ENCODE peak calls at places on chromosomes 16 and 17, in ten cellular contexts. One of them, this sample, is unnamed.

GRCh38 chr16:56630134-56630533 is 2.3 kb upstream of the MT1M start:
- DNase-seq in RWPE1: no peak
- DNase-seq in omental fat pad: no peak
- DNase-seq in midbrain: no peak
- DNase-seq in BE2C: no peak
- DNase-seq in GM06990: no peak
- DNase-seq in NCI-H1417: no peak
- DNase-seq in GM12891: no peak
- DNase-seq in sciatic nerve: no peak
- DNase-seq in fibroblast of pulmonary artery: no peak
- DNase-seq in this sample: no peak

GRCh38 chr16:69906838-69907301 is 44.3 kb upstream of the CLEC18A start:
- DNase-seq in omental fat pad: no peak
- DNase-seq in sciatic nerve: no peak
- DNase-seq in GM12891: no peak
- DNase-seq in RWPE1: no peak
- DNase-seq in GM06990: no peak
- DNase-seq in BE2C: no peak
- DNase-seq in fibroblast of pulmonary artery: peak; percentile 30
- DNase-seq in midbrain: no peak
- DNase-seq in NCI-H1417: no peak
- DNase-seq in this sample: peak; percentile 80

GRCh38 chr17:4469552-4469951 is 29.1 kb upstream of the SPNS2 start:
- DNase-seq in sciatic nerve: no peak
- DNase-seq in omental fat pad: no peak
- DNase-seq in NCI-H1417: no peak
- DNase-seq in BE2C: no peak
- DNase-seq in fibroblast of pulmonary artery: no peak
- DNase-seq in GM06990: no peak
- DNase-seq in midbrain: no peak
- DNase-seq in RWPE1: no peak
- DNase-seq in GM12891: no peak
- DNase-seq in this sample: no peak

GRCh38 chr17:27565874-27566672 is 64.9 kb upstream of the LGALS9 start:
- DNase-seq in RWPE1: no peak
- DNase-seq in GM06990: no peak
- DNase-seq in NCI-H1417: no peak
- DNase-seq in midbrain: no peak
- DNase-seq in fibroblast of pulmonary artery: no peak
- DNase-seq in omental fat pad: no peak
- DNase-seq in sciatic nerve: no peak
- DNase-seq in GM12891: no peak
- DNase-seq in BE2C: no peak
- DNase-seq in this sample: peak; percentile 75

GRCh38 chr16:769201-769769 is 8.8 kb downstream of the MSLN start:
- DNase-seq in GM06990: no peak
- DNase-seq in BE2C: no peak
- DNase-seq in fibroblast of pulmonary artery: no peak
- DNase-seq in midbrain: no peak
- DNase-seq in RWPE1: no peak
- DNase-seq in GM12891: no peak
- DNase-seq in sciatic nerve: no peak
- DNase-seq in NCI-H1417: no peak
- DNase-seq in omental fat pad: no peak
- DNase-seq in this sample: no peak

GRCh38 chr16:2484898-2485508 is 10.1 kb downstream of the TBC1D24 start:
- DNase-seq in NCI-H1417: no peak
- DNase-seq in omental fat pad: no peak
- DNase-seq in BE2C: no peak
- DNase-seq in GM12891: no peak
- DNase-seq in sciatic nerve: no peak
- DNase-seq in midbrain: no peak
- DNase-seq in GM06990: no peak
- DNase-seq in fibroblast of pulmonary artery: no peak
- DNase-seq in RWPE1: no peak
- DNase-seq in this sample: no peak

GRCh38 chr16:67163164-67163902 is 1.2 kb upstream of the HSF4 start:
- DNase-seq in midbrain: peak; percentile 75
- DNase-seq in sciatic nerve: no peak
- DNase-seq in GM12891: no peak
- DNase-seq in NCI-H1417: peak; percentile 78
- DNase-seq in BE2C: peak; percentile 78
- DNase-seq in omental fat pad: no peak
- DNase-seq in RWPE1: no peak
- DNase-seq in GM06990: peak; percentile 78
- DNase-seq in fibroblast of pulmonary artery: peak; percentile 52
- DNase-seq in this sample: peak; percentile 49

GRCh38 chr17:70365098-70365583 is 195.8 kb downstream of the KCNJ2 start:
- DNase-seq in fibroblast of pulmonary artery: peak; percentile 11
- DNase-seq in NCI-H1417: no peak
- DNase-seq in GM12891: peak; percentile 10
- DNase-seq in GM06990: peak; percentile 77
- DNase-seq in BE2C: no peak
- DNase-seq in sciatic nerve: no peak
- DNase-seq in RWPE1: no peak
- DNase-seq in midbrain: peak; percentile 18
- DNase-seq in omental fat pad: no peak
- DNase-seq in this sample: peak; percentile 95

GRCh38 chr16:10206215-10206614 is 24.0 kb upstream of the GRIN2A start:
- DNase-seq in fibroblast of pulmonary artery: no peak
- DNase-seq in omental fat pad: no peak
- DNase-seq in NCI-H1417: no peak
- DNase-seq in BE2C: no peak
- DNase-seq in RWPE1: peak; percentile 26
- DNase-seq in sciatic nerve: no peak
- DNase-seq in GM12891: no peak
- DNase-seq in midbrain: no peak
- DNase-seq in GM06990: peak; percentile 21
- DNase-seq in this sample: no peak

GRCh38 chr16:53744449-53744848 is 40.5 kb downstream of the FTO start:
- DNase-seq in BE2C: no peak
- DNase-seq in GM12891: no peak
- DNase-seq in midbrain: no peak
- DNase-seq in RWPE1: no peak
- DNase-seq in NCI-H1417: no peak
- DNase-seq in sciatic nerve: no peak
- DNase-seq in GM06990: peak; percentile 12
- DNase-seq in omental fat pad: no peak
- DNase-seq in fibroblast of pulmonary artery: no peak
- DNase-seq in this sample: no peak

GRCh38 chr16:67247698-67248400 is 568 bp upstream of the FHOD1 start:
- DNase-seq in GM12891: no peak
- DNase-seq in NCI-H1417: no peak
- DNase-seq in BE2C: no peak
- DNase-seq in RWPE1: no peak
- DNase-seq in GM06990: no peak
- DNase-seq in midbrain: no peak
- DNase-seq in omental fat pad: no peak
- DNase-seq in fibroblast of pulmonary artery: no peak
- DNase-seq in sciatic nerve: no peak
- DNase-seq in this sample: no peak

GRCh38 chr16:77758508-77758907 is 29.9 kb upstream of the VAT1L start:
- DNase-seq in GM12891: no peak
- DNase-seq in fibroblast of pulmonary artery: no peak
- DNase-seq in RWPE1: no peak
- DNase-seq in NCI-H1417: no peak
- DNase-seq in omental fat pad: no peak
- DNase-seq in midbrain: no peak
- DNase-seq in sciatic nerve: no peak
- DNase-seq in GM06990: no peak
- DNase-seq in BE2C: no peak
- DNase-seq in this sample: no peak

GRCh38 chr17:17242246-17242645 is 5.3 kb upstream of the FLCN start:
- DNase-seq in sciatic nerve: no peak
- DNase-seq in RWPE1: no peak
- DNase-seq in GM12891: no peak
- DNase-seq in BE2C: no peak
- DNase-seq in fibroblast of pulmonary artery: no peak
- DNase-seq in GM06990: no peak
- DNase-seq in NCI-H1417: no peak
- DNase-seq in midbrain: no peak
- DNase-seq in omental fat pad: no peak
- DNase-seq in this sample: no peak

GRCh38 chr17:41527076-41528023 is 758 bp downstream of the KRT19 start:
- DNase-seq in BE2C: no peak
- DNase-seq in sciatic nerve: no peak
- DNase-seq in omental fat pad: no peak
- DNase-seq in GM06990: no peak
- DNase-seq in RWPE1: no peak
- DNase-seq in fibroblast of pulmonary artery: no peak
- DNase-seq in NCI-H1417: no peak
- DNase-seq in midbrain: no peak
- DNase-seq in GM12891: no peak
- DNase-seq in this sample: no peak

GRCh38 chr17:37131064-37131463 is 182.3 kb downstream of the AATF start:
- DNase-seq in sciatic nerve: no peak
- DNase-seq in GM06990: no peak
- DNase-seq in BE2C: no peak
- DNase-seq in GM12891: no peak
- DNase-seq in midbrain: no peak
- DNase-seq in RWPE1: no peak
- DNase-seq in NCI-H1417: no peak
- DNase-seq in fibroblast of pulmonary artery: peak; percentile 22
- DNase-seq in omental fat pad: no peak
- DNase-seq in this sample: peak; percentile 19

GRCh38 chr17:17809527-17810373 is 27.0 kb downstream of the SREBF1 start:
- DNase-seq in BE2C: peak; percentile 66
- DNase-seq in sciatic nerve: peak; percentile 83
- DNase-seq in NCI-H1417: peak; percentile 4
- DNase-seq in GM06990: no peak
- DNase-seq in fibroblast of pulmonary artery: peak; percentile 53
- DNase-seq in GM12891: no peak
- DNase-seq in RWPE1: no peak
- DNase-seq in omental fat pad: no peak
- DNase-seq in midbrain: no peak
- DNase-seq in this sample: peak; percentile 68

GRCh38 chr16:85913688-85914422 is 14.9 kb downstream of the IRF8 start:
- DNase-seq in sciatic nerve: no peak
- DNase-seq in omental fat pad: no peak
- DNase-seq in NCI-H1417: no peak
- DNase-seq in fibroblast of pulmonary artery: no peak
- DNase-seq in midbrain: no peak
- DNase-seq in BE2C: no peak
- DNase-seq in RWPE1: no peak
- DNase-seq in GM06990: no peak
- DNase-seq in GM12891: no peak
- DNase-seq in this sample: peak; percentile 24

GRCh38 chr17:77126519-77126918 is 14.2 kb upstream of the SEC14L1 start:
- DNase-seq in sciatic nerve: no peak
- DNase-seq in omental fat pad: no peak
- DNase-seq in GM12891: no peak
- DNase-seq in NCI-H1417: peak; percentile 60
- DNase-seq in midbrain: no peak
- DNase-seq in GM06990: no peak
- DNase-seq in fibroblast of pulmonary artery: no peak
- DNase-seq in BE2C: no peak
- DNase-seq in RWPE1: no peak
- DNase-seq in this sample: no peak